ENCODE peak calls at places on chromosomes 2 and 18, in five cellular contexts. A is HepG2, S is A549, K is GM12878, C is K562. G is an unnamed sample.

GRCh38 chr2:28273751-28274150 is 118.9 kb upstream of the FOSL2 start:
- DNase-seq in K (no peak), A (no peak), S (peak; percentile 30), C (no peak), G (peak; percentile 52)

GRCh38 chr2:54809814-54810213 is 86.4 kb downstream of the EML6 start:
- DNase-seq in C (no peak), K (no peak), A (peak; percentile 16), S (peak; percentile 29), G (no peak)

GRCh38 chr2:68057658-68058396 is 5.0 kb downstream of the C1D start:
- DNase-seq in S (no peak), C (no peak), A (no peak), K (no peak), G (no peak)

GRCh38 chr18:77058186-77058847 is 74.3 kb downstream of the MBP start:
- DNase-seq in S (no peak), A (no peak), C (no peak), K (no peak), G (no peak)

GRCh38 chr2:120228503-120228902 is 5.3 kb upstream of the TMEM185B start:
- DNase-seq in S (no peak), K (no peak), C (no peak), A (no peak), G (no peak)

GRCh38 chr2:66445076-66445724 is 10.3 kb downstream of the MEIS1 start:
- DNase-seq in A (no peak), K (no peak), C (no peak), S (no peak), G (no peak)

GRCh38 chr2:235940330-235940729 is 227.9 kb downstream of the GBX2 start:
- DNase-seq in K (no peak), S (peak; percentile 42), A (no peak), C (peak; percentile 47), G (peak; percentile 96)

GRCh38 chr2:65129276-65129612 is 662 bp downstream of the RAB1A start:
- DNase-seq in K (no peak), A (no peak), S (no peak), C (no peak), G (peak; percentile 58)

GRCh38 chr2:127392828-127393578 is 5.2 kb upstream of the MAP3K2 start:
- DNase-seq in C (no peak), S (no peak), A (no peak), K (no peak), G (no peak)

GRCh38 chr2:199460101-199460671 is 2.4 kb upstream of the SATB2 start:
- DNase-seq in S (peak; percentile 37), C (no peak), K (no peak), A (no peak), G (peak; percentile 82)

GRCh38 chr18:54089749-54090459 is 134.6 kb downstream of the MBD2 start:
- DNase-seq in A (no peak), K (no peak), S (no peak), C (no peak), G (no peak)

DNA sequence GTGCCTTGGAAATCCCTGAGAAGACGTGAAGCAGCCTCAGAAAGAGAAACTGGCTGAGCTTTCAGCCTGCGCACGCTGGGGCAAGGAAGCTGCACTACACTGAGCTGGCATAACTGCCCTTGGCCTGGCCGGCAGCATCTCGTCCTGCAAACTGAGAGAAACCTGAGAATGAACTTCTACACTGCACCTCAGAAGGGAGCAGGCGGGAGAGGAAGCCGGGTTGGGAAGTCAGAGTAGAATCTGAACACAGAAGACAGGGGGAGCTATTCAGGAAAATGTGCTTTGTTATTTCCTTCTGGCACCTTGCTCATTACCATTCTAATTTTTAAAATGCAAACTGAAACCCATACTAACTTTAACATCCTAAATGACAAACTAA is 70.9 kb downstream of the ZEB2 start:
- DNase-seq in S (peak; percentile 7), C (no peak), K (no peak), A (no peak), G (no peak)
- TF ChIP-seq CTCF in S (peak; percentile 18), C (no peak), K (peak; percentile 34), A (peak; percentile 39), G (no peak)

DNA sequence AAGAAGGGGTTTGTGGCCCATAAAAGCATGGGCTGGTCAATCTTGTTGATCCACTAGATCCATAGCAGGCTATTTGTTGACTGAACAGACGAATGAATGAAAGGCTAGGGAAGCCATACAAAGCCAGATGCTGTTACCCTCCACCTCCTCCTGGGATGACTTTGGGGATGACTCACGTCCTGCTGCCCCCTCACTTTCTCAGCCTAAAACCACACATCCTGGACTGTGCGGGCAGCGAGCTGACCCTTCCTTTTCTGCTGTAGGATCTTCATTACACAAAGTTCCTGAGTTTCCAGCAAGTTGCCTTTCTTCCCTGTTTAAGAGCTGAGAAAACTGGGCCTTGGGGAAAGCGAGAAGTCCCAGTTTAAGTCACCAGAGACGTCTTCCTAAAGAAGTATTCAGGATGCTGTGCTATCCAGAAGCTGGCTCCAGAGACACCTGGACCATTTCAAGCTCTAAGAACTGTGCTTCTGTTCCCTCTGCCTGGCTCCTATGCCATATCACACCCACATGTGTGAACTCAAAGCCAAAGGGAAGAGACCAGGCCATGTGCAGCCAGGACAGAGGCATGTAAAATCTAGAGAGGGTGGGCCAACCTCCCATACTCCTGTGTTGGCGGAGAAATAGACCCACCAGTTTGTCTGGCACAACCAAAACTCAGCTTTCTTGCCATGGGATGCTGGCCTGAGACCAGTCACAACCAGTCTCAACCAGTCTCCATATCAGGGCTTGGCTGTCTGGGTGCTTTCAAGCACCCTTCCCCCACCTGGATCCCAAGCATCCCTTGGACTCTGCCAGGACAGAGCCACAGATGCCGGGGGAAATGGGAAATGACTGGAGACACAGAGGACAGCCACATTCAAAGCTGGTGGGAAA is 4.7 kb upstream of the SLC20A1 start:
- DNase-seq in K (no peak), S (no peak), A (no peak), C (no peak), G (peak; percentile 87)
- TF ChIP-seq MYC in K (no peak), S (no peak), A (no peak), C (no peak), G (peak; percentile 32)

DNA sequence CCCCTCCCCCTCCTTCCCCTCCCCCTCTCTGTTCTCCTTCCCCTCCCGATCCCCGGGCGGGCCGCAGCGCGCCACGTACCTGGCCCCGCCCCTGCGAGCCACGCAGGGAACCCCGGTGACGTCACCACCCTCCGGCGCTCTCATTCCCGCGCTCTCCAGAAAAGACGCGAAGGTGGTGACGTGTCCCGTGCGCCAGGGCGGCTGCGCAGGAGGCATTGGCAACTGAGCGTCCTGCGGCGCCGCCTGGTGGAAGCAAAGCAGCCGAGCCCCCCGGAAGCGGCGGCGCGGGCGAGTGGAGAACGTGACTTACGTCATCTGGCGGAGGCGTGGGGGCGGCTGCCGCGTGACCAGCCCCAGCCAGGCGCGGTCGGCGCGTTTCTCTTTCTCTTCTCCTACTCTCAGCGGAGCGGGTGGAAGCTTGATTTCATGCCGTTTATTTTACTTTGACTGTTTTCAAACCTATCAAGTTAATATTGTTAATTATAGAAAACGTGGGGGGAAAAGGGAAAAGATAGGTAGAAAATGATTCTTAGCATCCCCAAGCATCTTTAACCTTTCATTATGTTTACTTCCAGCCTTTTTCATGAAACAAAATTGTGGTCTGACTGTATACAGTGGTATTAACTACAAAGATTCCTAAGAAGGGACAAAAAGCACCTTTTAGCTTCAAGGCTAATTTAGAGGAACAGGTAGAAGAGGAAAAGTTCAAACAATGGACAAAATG is 48.1 kb downstream of the C2orf42 start:
- DNase-seq in A (peak; percentile 99), C (peak; percentile 97), K (peak; percentile 98), S (peak; percentile 100), G (peak; percentile 100)
- TF ChIP-seq POLR2A in A (no peak), C (peak; percentile 85), K (peak; percentile 26), S (peak; percentile 79), G (peak; percentile 66)

GRCh38 chr2:157789933-157790511 is 86.1 kb downstream of the ACVR1 start:
- DNase-seq in K (no peak), S (no peak), A (no peak), C (no peak), G (no peak)

GRCh38 chr2:157789161-157789720 is 86.9 kb downstream of the ACVR1 start:
- DNase-seq in S (no peak), K (no peak), C (no peak), A (no peak), G (no peak)

GRCh38 chr2:157790780-157791179 is 85.3 kb downstream of the ACVR1 start:
- DNase-seq in C (no peak), K (no peak), S (no peak), A (no peak), G (no peak)

GRCh38 chr2:157792345-157793052 is 83.6 kb downstream of the ACVR1 start:
- DNase-seq in A (no peak), C (peak; percentile 26), K (no peak), S (no peak), G (no peak)

GRCh38 chr2:157793053-157793612 is 83.0 kb downstream of the ACVR1 start:
- DNase-seq in C (no peak), K (no peak), A (no peak), S (no peak), G (no peak)
- TF ChIP-seq CTCF in C (peak; percentile 2), K (no peak), A (no peak), S (no peak), G (no peak)

GRCh38 chr2:9252002-9252357 is 45.4 kb downstream of the ASAP2 start:
- DNase-seq in A (no peak), K (no peak), C (no peak), S (peak; percentile 46), G (no peak)
- TF ChIP-seq MYC in A (peak; percentile 12), K (no peak), C (no peak), S (no peak), G (no peak)